ENCODE peak calls at places on chromosomes 13 and 19, in seven cellular contexts. O is uterus; W is upper lobe of left lung; D is activated naive CD4-positive, alpha-beta T cell treated with anti-CD3 and anti-CD28 coated beads, Interleukin-2, amount 10 ng/mL, durations not matched to agents 7 days and 5 days; Q is stimulated activated CD8-positive, alpha-beta memory T cell treated with anti-CD3 and anti-CD28 coated beads, Interleukin-12 subunit alpha, Interleukin-12 subunit beta, amount 100 ng/mL, for 4 hours; Y is GM23338; I is pancreas. H is an unnamed sample.
A peak's percentile ranks its signal among the peaks of the same experiment; 100 is the strongest.

GRCh38 chr13:71290963-71291937 is 575.8 kb downstream of the DACH1 start:
- DNase-seq in O (peak; percentile 20), W (no peak), D (peak; percentile 62), Q (peak; percentile 19), Y (no peak), I (peak; percentile 37), H (no peak)

GRCh38 chr19:16075430-16076153 is 703 bp upstream of the TPM4 start:
- DNase-seq in O (no peak), W (no peak), D (no peak), Q (no peak), Y (no peak), I (no peak), H (no peak)

GRCh38 chr19:40539070-40539469 is 37.6 kb upstream of the SHKBP1 start:
- DNase-seq in O (no peak), W (no peak), D (no peak), Q (no peak), Y (peak; percentile 42), I (no peak), H (no peak)

GRCh38 chr13:25846227-25846984 is 205.4 kb downstream of the SHISA2 start:
- DNase-seq in O (no peak), W (no peak), D (no peak), Q (no peak), Y (no peak), I (no peak), H (no peak)

GRCh38 chr13:43157796-43158195 is 134.4 kb downstream of the DNAJC15 start:
- DNase-seq in O (no peak), W (no peak), D (no peak), Q (no peak), Y (no peak), I (no peak), H (no peak)

GRCh38 chr13:80386001-80386400 is 45.1 kb upstream of the SPRY2 start:
- DNase-seq in O (no peak), W (no peak), D (no peak), Q (no peak), Y (no peak), I (no peak), H (no peak)

GRCh38 chr19:43574424-43575155 is 737 bp downstream of the XRCC1 start:
- DNase-seq in O (no peak), W (no peak), D (no peak), Q (no peak), Y (no peak), I (no peak), H (no peak)

GRCh38 chr13:27792393-27793218 is at the start of gene GSX1:
- DNase-seq in O (peak; percentile 33), W (peak; percentile 93), D (peak; percentile 72), Q (peak; percentile 7), Y (peak; percentile 95), I (peak; percentile 63), H (peak; percentile 83)

GRCh38 chr19:41811036-41811435 is 14.6 kb downstream of the CEACAM3 start:
- DNase-seq in O (no peak), W (no peak), D (no peak), Q (no peak), Y (no peak), I (peak; percentile 49), H (peak; percentile 45)

GRCh38 chr13:111401151-111401550 is 80.7 kb downstream of the TEX29 start:
- DNase-seq in O (no peak), W (no peak), D (no peak), Q (no peak), Y (no peak), I (no peak), H (no peak)

GRCh38 chr19:49872245-49873148 is 4.7 kb downstream of the AKT1S1 start:
- DNase-seq in O (no peak), W (no peak), D (no peak), Q (no peak), Y (no peak), I (peak; percentile 49), H (no peak)

GRCh38 chr19:5961969-5962945 is 15.7 kb downstream of the RANBP3 start:
- DNase-seq in O (no peak), W (peak; percentile 78), D (peak; percentile 90), Q (no peak), Y (no peak), I (peak; percentile 83), H (no peak)

GRCh38 chr19:13526552-13526951 is 20.3 kb upstream of the CACNA1A start:
- DNase-seq in O (no peak), W (no peak), D (peak; percentile 32), Q (no peak), Y (peak; percentile 77), I (no peak), H (no peak)

GRCh38 chr13:92500192-92500591 is 726.4 kb upstream of the GPC6 start:
- DNase-seq in O (no peak), W (no peak), D (no peak), Q (no peak), Y (peak; percentile 13), I (no peak), H (no peak)

GRCh38 chr13:51525567-51526165 is 58.6 kb upstream of the WDFY2 start:
- DNase-seq in O (no peak), W (no peak), D (no peak), Q (no peak), Y (no peak), I (no peak), H (no peak)

GRCh38 chr19:56834564-56835375 is 5.8 kb downstream of the PEG3 start:
- DNase-seq in O (no peak), W (no peak), D (no peak), Q (no peak), Y (no peak), I (no peak), H (no peak)

GRCh38 chr19:49589391-49589790 is 1.6 kb upstream of the PRR12 start:
- DNase-seq in O (no peak), W (no peak), D (no peak), Q (no peak), Y (no peak), I (no peak), H (no peak)

GRCh38 chr13:23466144-23467002 is 32.9 kb upstream of the SACS start:
- DNase-seq in O (peak; percentile 72), W (peak; percentile 93), D (peak; percentile 74), Q (peak; percentile 38), Y (peak; percentile 85), I (peak; percentile 55), H (peak; percentile 77)

GRCh38 chr13:89150362-89150761 is 1479.2 kb downstream of the SLITRK5 start:
- DNase-seq in O (no peak), W (no peak), D (no peak), Q (no peak), Y (no peak), I (no peak), H (no peak)

GRCh38 chr13:19861762-19862161 is 1.7 kb downstream of the ZMYM5 start:
- DNase-seq in O (no peak), W (no peak), D (no peak), Q (no peak), Y (no peak), I (no peak), H (no peak)

GRCh38 chr13:113562866-113563265 is 21.7 kb upstream of the TFDP1 start:
- DNase-seq in O (no peak), W (no peak), D (no peak), Q (no peak), Y (no peak), I (no peak), H (no peak)

GRCh38 chr13:90899411-90899810 is 448.1 kb upstream of the MIR17HG start:
- DNase-seq in O (no peak), W (no peak), D (no peak), Q (no peak), Y (no peak), I (no peak), H (no peak)

GRCh38 chr13:50352720-50353491 is 337.7 kb downstream of the KCNRG start:
- DNase-seq in O (no peak), W (no peak), D (no peak), Q (no peak), Y (no peak), I (no peak), H (no peak)

GRCh38 chr13:46516624-46517318 is 36.2 kb upstream of the LRCH1 start:
- DNase-seq in O (no peak), W (no peak), D (no peak), Q (no peak), Y (peak; percentile 16), I (no peak), H (no peak)

GRCh38 chr19:5867201-5868136 is 2.9 kb downstream of the FUT5 start:
- DNase-seq in O (no peak), W (no peak), D (no peak), Q (no peak), Y (no peak), I (no peak), H (no peak)

GRCh38 chr13:27834095-27834494 is 41.8 kb downstream of the GSX1 start:
- DNase-seq in O (no peak), W (no peak), D (no peak), Q (no peak), Y (no peak), I (no peak), H (no peak)

GRCh38 chr13:91228940-91229339 is 118.5 kb upstream of the MIR17HG start:
- DNase-seq in O (no peak), W (no peak), D (no peak), Q (no peak), Y (no peak), I (no peak), H (no peak)

GRCh38 chr13:80339841-80340642 is 884 bp downstream of the SPRY2 start:
- DNase-seq in O (peak; percentile 43), W (peak; percentile 92), D (no peak), Q (peak; percentile 8), Y (peak; percentile 31), I (peak; percentile 59), H (peak; percentile 68)

GRCh38 chr19:12721656-12722565 is 1.8 kb downstream of the TNPO2 start:
- DNase-seq in O (peak; percentile 75), W (peak; percentile 91), D (peak; percentile 71), Q (no peak), Y (peak; percentile 93), I (peak; percentile 47), H (peak; percentile 69)

GRCh38 chr19:55305491-55305890 is 19.6 kb downstream of the TMEM150B start:
- DNase-seq in O (peak; percentile 31), W (no peak), D (peak; percentile 71), Q (no peak), Y (peak; percentile 88), I (no peak), H (no peak)

GRCh38 chr13:84265365-84265764 is 383.1 kb upstream of the SLITRK1 start:
- DNase-seq in O (no peak), W (no peak), D (no peak), Q (no peak), Y (no peak), I (no peak), H (no peak)

GRCh38 chr19:17264641-17264979 is at the start of gene USHBP1:
- DNase-seq in O (no peak), W (no peak), D (peak; percentile 39), Q (no peak), Y (peak; percentile 93), I (no peak), H (no peak)

GRCh38 chr19:53991224-53992113 is at the start of gene CACNG6:
- DNase-seq in O (no peak), W (no peak), D (no peak), Q (no peak), Y (peak; percentile 86), I (no peak), H (no peak)

GRCh38 chr13:99050983-99051488 is 73.2 kb upstream of the DOCK9 start:
- DNase-seq in O (no peak), W (no peak), D (peak; percentile 41), Q (no peak), Y (peak; percentile 31), I (no peak), H (no peak)

GRCh38 chr19:3687774-3688706 is 12.2 kb downstream of the PIP5K1C start:
- DNase-seq in O (no peak), W (peak; percentile 87), D (peak; percentile 71), Q (no peak), Y (peak; percentile 71), I (no peak), H (no peak)

GRCh38 chr13:41611385-41611784 is 154.0 kb downstream of the RGCC start:
- DNase-seq in O (no peak), W (no peak), D (no peak), Q (no peak), Y (peak; percentile 9), I (no peak), H (no peak)

GRCh38 chr13:30743319-30744055 is 8.1 kb downstream of the ALOX5AP start:
- DNase-seq in O (peak; percentile 37), W (no peak), D (no peak), Q (no peak), Y (no peak), I (no peak), H (peak; percentile 48)

GRCh38 chr13:88623150-88623549 is 952.0 kb downstream of the SLITRK5 start:
- DNase-seq in O (no peak), W (no peak), D (no peak), Q (no peak), Y (no peak), I (no peak), H (no peak)

H was measured in heart left ventricle.